ENCODE peak calls at places on chromosomes 2 and 18, in six cellular contexts. One of them, this sample, is unnamed.

GRCh38 chr18:55427951-55428350 is 160.0 kb downstream of the TCF4 start:
- DNase-seq in lower lobe of right lung: no peak
- DNase-seq in AG10803: peak; percentile 75
- DNase-seq in hepatocyte: no peak
- DNase-seq in BE2C: no peak
- DNase-seq in AG04450: no peak
- DNase-seq in this sample: no peak

GRCh38 chr2:216934623-216935022 is 74.8 kb upstream of the TNP1 start:
- DNase-seq in AG10803: no peak
- DNase-seq in lower lobe of right lung: no peak
- DNase-seq in BE2C: no peak
- DNase-seq in AG04450: no peak
- DNase-seq in hepatocyte: no peak
- DNase-seq in this sample: no peak

GRCh38 chr2:105546623-105546964 is 147.7 kb upstream of the FHL2 start:
- DNase-seq in BE2C: no peak
- DNase-seq in AG10803: no peak
- DNase-seq in lower lobe of right lung: no peak
- DNase-seq in hepatocyte: no peak
- DNase-seq in AG04450: no peak
- DNase-seq in this sample: no peak

GRCh38 chr2:190069936-190070696 is 7.6 kb upstream of the MSTN start:
- DNase-seq in AG10803: peak; percentile 74
- DNase-seq in lower lobe of right lung: no peak
- DNase-seq in BE2C: peak; percentile 38
- DNase-seq in AG04450: peak; percentile 43
- DNase-seq in hepatocyte: peak; percentile 76
- DNase-seq in this sample: peak; percentile 40

GRCh38 chr2:1625281-1626001 is 118.9 kb downstream of the PXDN start:
- DNase-seq in lower lobe of right lung: peak; percentile 68
- DNase-seq in AG04450: peak; percentile 37
- DNase-seq in hepatocyte: peak; percentile 50
- DNase-seq in BE2C: no peak
- DNase-seq in AG10803: peak; percentile 81
- DNase-seq in this sample: peak; percentile 76

GRCh38 chr2:148555622-148556294 is 88.8 kb upstream of the EPC2 start:
- DNase-seq in lower lobe of right lung: no peak
- DNase-seq in hepatocyte: no peak
- DNase-seq in BE2C: no peak
- DNase-seq in AG10803: no peak
- DNase-seq in AG04450: no peak
- DNase-seq in this sample: no peak

GRCh38 chr18:56043691-56044090 is 455.7 kb upstream of the TCF4 start:
- DNase-seq in lower lobe of right lung: no peak
- DNase-seq in hepatocyte: no peak
- DNase-seq in AG10803: no peak
- DNase-seq in BE2C: no peak
- DNase-seq in AG04450: no peak
- DNase-seq in this sample: no peak

GRCh38 chr2:81894451-81894990 is 1590.0 kb upstream of the LRRTM1 start:
- DNase-seq in hepatocyte: peak; percentile 49
- DNase-seq in lower lobe of right lung: no peak
- DNase-seq in BE2C: no peak
- DNase-seq in AG10803: no peak
- DNase-seq in AG04450: peak; percentile 1
- DNase-seq in this sample: no peak

GRCh38 chr2:28153851-28154250 is 238.8 kb upstream of the FOSL2 start:
- DNase-seq in lower lobe of right lung: no peak
- DNase-seq in BE2C: no peak
- DNase-seq in AG10803: no peak
- DNase-seq in AG04450: no peak
- DNase-seq in hepatocyte: no peak
- DNase-seq in this sample: no peak

GRCh38 chr2:176852667-176853066 is 359.9 kb upstream of the HNRNPA3 start:
- DNase-seq in lower lobe of right lung: no peak
- DNase-seq in hepatocyte: no peak
- DNase-seq in BE2C: no peak
- DNase-seq in AG04450: no peak
- DNase-seq in AG10803: no peak
- DNase-seq in this sample: no peak

GRCh38 chr2:136235451-136236418 is 117.8 kb upstream of the CXCR4 start:
- DNase-seq in AG04450: no peak
- DNase-seq in AG10803: peak; percentile 40
- DNase-seq in BE2C: no peak
- DNase-seq in hepatocyte: no peak
- DNase-seq in lower lobe of right lung: no peak
- DNase-seq in this sample: no peak

GRCh38 chr2:240275386-240275785 is 134.9 kb upstream of the OTOS start:
- DNase-seq in AG10803: no peak
- DNase-seq in hepatocyte: no peak
- DNase-seq in lower lobe of right lung: no peak
- DNase-seq in AG04450: no peak
- DNase-seq in BE2C: no peak
- DNase-seq in this sample: no peak

GRCh38 chr2:12352891-12353290 is 363.8 kb upstream of the TRIB2 start:
- DNase-seq in hepatocyte: peak; percentile 13
- DNase-seq in AG04450: no peak
- DNase-seq in lower lobe of right lung: no peak
- DNase-seq in BE2C: no peak
- DNase-seq in AG10803: no peak
- DNase-seq in this sample: no peak

GRCh38 chr2:151891566-151892194 is 63.5 kb upstream of the ARL5A start:
- DNase-seq in lower lobe of right lung: no peak
- DNase-seq in BE2C: no peak
- DNase-seq in AG04450: no peak
- DNase-seq in AG10803: no peak
- DNase-seq in hepatocyte: no peak
- DNase-seq in this sample: no peak

GRCh38 chr2:127700527-127701192 is 637 bp upstream of the SFT2D3 start:
- DNase-seq in lower lobe of right lung: peak; percentile 93
- DNase-seq in hepatocyte: peak; percentile 92
- DNase-seq in AG04450: no peak
- DNase-seq in BE2C: no peak
- DNase-seq in AG10803: no peak
- DNase-seq in this sample: no peak

GRCh38 chr2:217223222-217223930 is 363.5 kb upstream of the TNP1 start:
- DNase-seq in lower lobe of right lung: no peak
- DNase-seq in BE2C: no peak
- DNase-seq in hepatocyte: no peak
- DNase-seq in AG04450: peak; percentile 90
- DNase-seq in AG10803: peak; percentile 65
- DNase-seq in this sample: peak; percentile 66

GRCh38 chr2:111094686-111095085 is 26.0 kb upstream of the BCL2L11 start:
- DNase-seq in AG10803: no peak
- DNase-seq in lower lobe of right lung: no peak
- DNase-seq in AG04450: no peak
- DNase-seq in hepatocyte: no peak
- DNase-seq in BE2C: no peak
- DNase-seq in this sample: no peak

GRCh38 chr2:105734762-105735538 is 9.8 kb upstream of the NCK2 start:
- DNase-seq in lower lobe of right lung: no peak
- DNase-seq in hepatocyte: no peak
- DNase-seq in AG10803: peak; percentile 83
- DNase-seq in BE2C: no peak
- DNase-seq in AG04450: no peak
- DNase-seq in this sample: no peak

GRCh38 chr2:158664987-158665386 is 130.1 kb upstream of the DAPL1 start:
- DNase-seq in BE2C: no peak
- DNase-seq in hepatocyte: no peak
- DNase-seq in lower lobe of right lung: no peak
- DNase-seq in AG10803: peak; percentile 26
- DNase-seq in AG04450: no peak
- DNase-seq in this sample: no peak

GRCh38 chr18:3453540-3454364 is 3.8 kb downstream of the TGIF1 start:
- DNase-seq in AG04450: peak; percentile 92
- DNase-seq in lower lobe of right lung: peak; percentile 51
- DNase-seq in hepatocyte: peak; percentile 74
- DNase-seq in AG10803: peak; percentile 99
- DNase-seq in BE2C: no peak
- DNase-seq in this sample: peak; percentile 90

GRCh38 chr18:59140287-59140885 is 702 bp downstream of the SEC11C start:
- DNase-seq in lower lobe of right lung: no peak
- DNase-seq in BE2C: no peak
- DNase-seq in AG04450: no peak
- DNase-seq in AG10803: peak; percentile 39
- DNase-seq in hepatocyte: peak; percentile 69
- DNase-seq in this sample: no peak

GRCh38 chr2:212441141-212441540 is 97.5 kb downstream of the ERBB4 start:
- DNase-seq in hepatocyte: no peak
- DNase-seq in BE2C: no peak
- DNase-seq in AG10803: no peak
- DNase-seq in AG04450: no peak
- DNase-seq in lower lobe of right lung: no peak
- DNase-seq in this sample: no peak

GRCh38 chr2:150698016-150698661 is 210.7 kb upstream of the RND3 start:
- DNase-seq in lower lobe of right lung: no peak
- DNase-seq in BE2C: no peak
- DNase-seq in hepatocyte: no peak
- DNase-seq in AG04450: no peak
- DNase-seq in AG10803: peak; percentile 93
- DNase-seq in this sample: peak; percentile 26

GRCh38 chr2:128445533-128445900 is 126.8 kb upstream of the HS6ST1 start:
- DNase-seq in AG04450: no peak
- DNase-seq in lower lobe of right lung: no peak
- DNase-seq in BE2C: no peak
- DNase-seq in hepatocyte: no peak
- DNase-seq in AG10803: no peak
- DNase-seq in this sample: no peak

GRCh38 chr18:46772396-46772795 is 15.5 kb upstream of the ST8SIA5 start:
- DNase-seq in hepatocyte: no peak
- DNase-seq in AG10803: no peak
- DNase-seq in BE2C: no peak
- DNase-seq in lower lobe of right lung: no peak
- DNase-seq in AG04450: no peak
- DNase-seq in this sample: no peak
- TF ChIP-seq CTCF in hepatocyte: no peak
- TF ChIP-seq CTCF in AG10803: no peak
- TF ChIP-seq CTCF in BE2C: no peak
- TF ChIP-seq CTCF in lower lobe of right lung: no peak
- TF ChIP-seq CTCF in AG04450: no peak
- TF ChIP-seq CTCF in this sample: no peak

DNA sequence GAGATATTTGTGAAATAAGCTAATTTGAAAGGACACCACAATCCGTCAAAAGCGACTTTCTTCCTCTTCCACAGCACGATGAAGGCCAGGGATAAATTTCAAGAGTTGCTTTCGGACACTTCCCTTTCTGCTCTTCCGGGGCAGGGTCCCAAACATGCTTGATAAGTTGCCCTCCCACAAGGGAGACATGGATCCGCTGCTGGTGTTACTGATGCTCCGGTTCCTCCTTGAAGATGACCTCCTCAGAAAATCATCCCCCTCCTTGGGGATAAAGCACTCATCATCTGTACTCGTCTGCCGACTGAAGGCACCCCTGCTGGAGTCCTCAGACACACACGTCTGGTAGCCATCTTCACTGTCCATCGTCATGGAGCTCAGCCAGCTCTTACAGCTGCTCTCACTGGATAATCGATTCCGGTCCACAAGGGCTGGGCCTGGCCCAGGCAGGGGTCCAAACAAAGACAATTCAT is 28.2 kb downstream of the CYTIP start:
- DNase-seq in AG10803: no peak
- DNase-seq in hepatocyte: no peak
- DNase-seq in AG04450: no peak
- DNase-seq in lower lobe of right lung: peak; percentile 47
- DNase-seq in BE2C: no peak
- DNase-seq in this sample: no peak
- H3K4me3 ChIP-seq in AG10803: no peak overlapping the region
- H3K4me3 ChIP-seq in hepatocyte: no peak overlapping the region
- H3K4me3 ChIP-seq in AG04450: no peak overlapping the region
- H3K4me3 ChIP-seq in lower lobe of right lung: no peak overlapping the region
- H3K4me3 ChIP-seq in BE2C: no peak overlapping the region
- H3K4me3 ChIP-seq in this sample: no peak overlapping the region

GRCh38 chr2:54525321-54525720 is 69.2 kb downstream of the SPTBN1 start:
- DNase-seq in AG04450: no peak
- DNase-seq in BE2C: no peak
- DNase-seq in hepatocyte: no peak
- DNase-seq in lower lobe of right lung: no peak
- DNase-seq in AG10803: no peak
- DNase-seq in this sample: no peak
- TF ChIP-seq CTCF in AG04450: no peak
- TF ChIP-seq CTCF in BE2C: no peak
- TF ChIP-seq CTCF in hepatocyte: no peak
- TF ChIP-seq CTCF in lower lobe of right lung: no peak
- TF ChIP-seq CTCF in AG10803: no peak
- TF ChIP-seq CTCF in this sample: no peak

GRCh38 chr2:188984126-188984525 is 10.0 kb downstream of the COL3A1 start:
- DNase-seq in AG04450: no peak
- DNase-seq in AG10803: peak; percentile 94
- DNase-seq in lower lobe of right lung: no peak
- DNase-seq in BE2C: no peak
- DNase-seq in hepatocyte: no peak
- DNase-seq in this sample: no peak

GRCh38 chr2:188979730-188980123 is 5.6 kb downstream of the COL3A1 start:
- DNase-seq in AG04450: no peak
- DNase-seq in BE2C: no peak
- DNase-seq in lower lobe of right lung: no peak
- DNase-seq in AG10803: peak; percentile 21
- DNase-seq in hepatocyte: no peak
- DNase-seq in this sample: no peak

GRCh38 chr2:188986839-188987238 is 12.7 kb downstream of the COL3A1 start:
- DNase-seq in hepatocyte: no peak
- DNase-seq in AG04450: no peak
- DNase-seq in BE2C: peak; percentile 14
- DNase-seq in lower lobe of right lung: no peak
- DNase-seq in AG10803: peak; percentile 53
- DNase-seq in this sample: no peak

GRCh38 chr2:188984680-188985079 is 10.5 kb downstream of the COL3A1 start:
- DNase-seq in AG04450: peak; percentile 76
- DNase-seq in hepatocyte: peak; percentile 60
- DNase-seq in lower lobe of right lung: no peak
- DNase-seq in AG10803: peak; percentile 95
- DNase-seq in BE2C: no peak
- DNase-seq in this sample: no peak

DNA sequence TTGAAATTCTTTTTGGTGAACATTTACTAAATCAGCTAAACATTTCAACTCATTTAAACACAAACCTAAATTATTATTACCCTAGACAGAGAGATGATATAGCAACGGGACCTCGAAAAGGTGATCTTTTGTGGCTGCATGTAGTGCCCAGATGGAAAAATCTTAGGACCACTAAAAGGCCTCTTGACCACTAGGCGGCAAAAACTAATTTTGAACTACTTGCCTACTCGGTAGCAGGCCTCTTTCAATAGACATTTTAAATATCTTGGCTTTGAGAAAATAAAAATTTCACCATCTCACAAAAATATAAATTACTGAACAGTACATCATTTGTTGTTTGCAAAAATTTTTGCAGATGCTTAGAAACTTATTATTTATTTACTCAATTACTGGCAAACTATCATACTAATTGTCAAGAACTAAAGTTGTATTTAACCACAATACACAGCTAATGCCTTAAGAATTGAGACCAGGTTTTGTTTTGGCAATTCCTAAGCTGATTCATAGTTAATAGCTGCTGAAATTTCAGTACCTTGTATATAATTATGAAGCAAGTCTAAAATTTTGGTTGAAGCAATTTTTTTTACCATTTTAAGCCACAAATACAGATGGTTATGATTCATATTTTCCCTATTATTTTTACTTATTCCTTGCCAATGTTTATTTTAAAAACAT is 9.4 kb downstream of the COL3A1 start:
- DNase-seq in hepatocyte: peak; percentile 31
- DNase-seq in AG10803: peak; percentile 97
- DNase-seq in AG04450: no peak
- DNase-seq in BE2C: no peak
- DNase-seq in lower lobe of right lung: no peak
- DNase-seq in this sample: no peak
- H3K4me3 ChIP-seq in hepatocyte: peak overlapping the region; percentile 12
- H3K4me3 ChIP-seq in AG10803: peak overlapping the region; percentile 30
- H3K4me3 ChIP-seq in AG04450: no peak overlapping the region
- H3K4me3 ChIP-seq in BE2C: no peak overlapping the region
- H3K4me3 ChIP-seq in lower lobe of right lung: no peak overlapping the region
- H3K4me3 ChIP-seq in this sample: no peak overlapping the region